ENCODE peak calls at places on chromosome 22, in nine cellular contexts. M is HFF-Myc, X is heart left ventricle, W is GM23338, D is neural crest cell, N is psoas muscle, F is tibial nerve, G is HFFc6, O is left lung. Q is an unnamed sample.

GRCh38 chr22:21042978-21043855 is 2.5 kb upstream of the LRRC74B start:
- DNase-seq in D (no peak), O (no peak), G (no peak), X (no peak), F (no peak), N (peak; percentile 29), M (no peak), W (no peak), Q (no peak)

GRCh38 chr22:26398741-26399153 is 30.3 kb upstream of the ASPHD2 start:
- DNase-seq in X (peak; percentile 26), G (peak; percentile 69), W (peak; percentile 84), M (peak; percentile 32), N (peak; percentile 57), F (peak; percentile 70), D (peak; percentile 35), O (peak; percentile 54), Q (peak; percentile 59)

GRCh38 chr22:35690001-35690400 is 27.7 kb upstream of the APOL5 start:
- DNase-seq in W (no peak), O (no peak), G (no peak), X (no peak), F (no peak), M (no peak), N (no peak), D (no peak), Q (no peak)

GRCh38 chr22:30262917-30263741 is 3.5 kb downstream of the OSM start:
- DNase-seq in D (peak; percentile 95), X (peak; percentile 75), N (peak; percentile 85), O (peak; percentile 83), G (peak; percentile 22), M (no peak), F (peak; percentile 83), W (peak; percentile 95), Q (peak; percentile 85)

GRCh38 chr22:45968003-45968650 is 8.8 kb downstream of the WNT7B start:
- DNase-seq in X (no peak), G (no peak), D (no peak), N (no peak), O (no peak), W (no peak), F (no peak), M (no peak), Q (no peak)

GRCh38 chr22:25536578-25536977 is 27.9 kb upstream of the GRK3 start:
- DNase-seq in M (no peak), G (no peak), D (no peak), W (no peak), F (no peak), O (no peak), X (no peak), N (no peak), Q (no peak)

GRCh38 chr22:30057375-30057774 is 22.9 kb upstream of the HORMAD2 start:
- DNase-seq in D (no peak), O (no peak), M (no peak), N (no peak), X (no peak), W (no peak), F (no peak), G (no peak), Q (no peak)

GRCh38 chr22:27218012-27218483 is 560.7 kb downstream of the MIAT start:
- DNase-seq in O (no peak), X (no peak), F (no peak), N (no peak), M (no peak), D (no peak), G (no peak), W (no peak), Q (no peak)

GRCh38 chr22:23503736-23504440 is 76.2 kb downstream of the IGLL1 start:
- DNase-seq in G (no peak), M (no peak), N (peak; percentile 12), O (no peak), W (no peak), F (no peak), X (no peak), D (no peak), Q (peak; percentile 45)

GRCh38 chr22:22157500-22157822 is 87.1 kb upstream of the VPREB1 start:
- DNase-seq in G (no peak), W (no peak), N (no peak), M (no peak), F (no peak), O (no peak), X (no peak), D (no peak), Q (no peak)

GRCh38 chr22:22156348-22156715 is 88.3 kb upstream of the VPREB1 start:
- DNase-seq in W (no peak), G (no peak), M (no peak), D (no peak), F (no peak), X (no peak), O (no peak), N (no peak), Q (no peak)

GRCh38 chr22:22158207-22158816 is 86.3 kb upstream of the VPREB1 start:
- DNase-seq in X (no peak), G (no peak), D (no peak), O (no peak), W (no peak), M (no peak), N (no peak), F (no peak), Q (no peak)

GRCh38 chr22:22155607-22156006 is 89.0 kb upstream of the VPREB1 start:
- DNase-seq in D (no peak), M (no peak), X (no peak), O (no peak), G (no peak), W (no peak), N (no peak), F (no peak), Q (no peak)

DNA sequence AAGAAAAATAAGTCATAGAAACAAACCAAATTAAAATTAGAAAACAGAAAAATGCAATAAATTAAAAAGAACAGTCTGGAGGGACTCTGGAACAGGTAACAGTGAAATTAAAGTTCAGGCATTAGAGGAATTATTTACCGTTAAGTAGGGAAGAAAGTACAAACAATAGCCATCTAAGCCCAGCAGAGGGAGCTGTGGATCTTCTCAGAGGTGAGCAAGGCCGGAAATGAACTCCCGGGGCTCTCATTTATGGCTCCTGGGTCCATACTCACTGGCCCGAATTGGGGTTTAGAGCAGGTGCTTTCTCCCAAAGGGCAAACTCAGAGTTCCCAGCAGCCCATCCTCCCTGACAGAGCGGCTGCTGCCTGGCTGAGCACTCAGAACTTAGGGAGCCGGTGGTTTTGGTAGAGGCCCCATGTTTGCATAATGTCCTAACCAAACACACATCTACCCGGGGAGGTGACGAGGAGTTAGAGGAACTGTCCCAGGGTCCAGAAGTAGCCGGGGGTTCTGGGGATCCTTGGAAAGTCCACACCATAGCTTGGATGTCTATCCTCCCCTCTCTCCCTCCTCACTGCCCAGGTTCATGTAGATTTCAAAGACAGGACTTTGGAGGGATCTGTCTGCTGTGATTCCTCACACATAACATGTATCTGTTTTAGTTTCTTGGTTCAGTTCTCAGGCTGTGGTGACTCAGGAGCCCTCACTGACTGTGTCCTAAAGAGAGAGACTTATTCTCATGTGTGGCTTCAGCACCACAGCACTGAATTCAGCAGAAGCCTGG is 87.7 kb upstream of the VPREB1 start:
- DNase-seq in X (no peak), D (peak; percentile 45), M (peak; percentile 52), G (peak; percentile 47), W (peak; percentile 94), F (peak; percentile 65), O (no peak), N (no peak), Q (no peak)
- TF ChIP-seq CTCF in X (peak; percentile 69), D (peak; percentile 80), M (peak; percentile 81), G (peak; percentile 84), W (peak; percentile 76), F (peak; percentile 47), O (peak; percentile 57), N (peak; percentile 57), Q (peak; percentile 63)

GRCh38 chr22:37591823-37592404 is 12.0 kb upstream of the LGALS2 start:
- DNase-seq in W (no peak), N (no peak), X (no peak), F (no peak), M (no peak), G (no peak), O (no peak), D (no peak), Q (no peak)
- TF ChIP-seq CTCF in W (no peak), N (no peak), X (no peak), F (no peak), M (no peak), G (no peak), O (no peak), D (no peak), Q (no peak)

DNA sequence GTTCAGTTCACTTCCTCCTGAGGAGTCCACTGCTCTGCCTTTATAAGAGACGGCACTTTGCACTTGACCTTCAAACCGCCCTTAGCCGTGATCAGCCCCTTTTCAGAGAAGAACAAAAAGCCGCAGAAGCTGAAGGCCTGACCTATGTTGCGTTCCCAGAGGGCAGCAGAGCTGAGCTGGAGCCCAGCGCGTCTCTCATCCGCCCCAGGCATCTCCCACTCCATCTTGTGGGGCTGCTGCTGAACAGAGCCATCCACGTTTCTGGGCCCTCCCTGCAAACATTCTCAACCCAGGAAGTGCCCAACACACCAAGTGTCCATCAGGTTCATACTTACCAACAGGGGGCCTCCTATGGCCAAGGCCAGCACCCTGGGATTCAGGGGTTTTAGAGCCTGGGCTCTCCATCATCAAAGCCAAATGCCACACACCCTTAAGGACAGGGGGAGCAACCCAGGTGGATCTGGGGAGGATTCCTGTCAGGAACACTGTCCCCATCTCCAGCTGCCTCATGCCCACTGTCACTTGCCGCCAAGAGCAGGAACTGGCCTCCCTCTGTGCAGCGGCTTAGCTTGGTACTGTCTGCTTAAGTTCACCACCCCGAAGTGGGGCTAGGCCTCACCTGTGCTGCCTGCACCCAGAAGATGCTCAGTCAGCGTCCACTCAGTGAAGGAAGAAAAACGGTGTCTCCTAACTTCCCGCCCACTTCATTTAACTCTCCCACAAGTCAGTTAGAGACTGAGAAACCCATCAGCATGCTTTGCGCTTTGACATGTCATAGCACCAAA is 16.0 kb upstream of the EFCAB6 start:
- DNase-seq in X (peak; percentile 11), O (peak; percentile 10), M (no peak), W (no peak), D (no peak), G (no peak), N (peak; percentile 19), F (no peak), Q (peak; percentile 31)
- TF ChIP-seq CTCF in X (no peak), O (no peak), M (no peak), W (no peak), D (no peak), G (peak; percentile 46), N (no peak), F (no peak), Q (no peak)

GRCh38 chr22:31952094-31952401 is 7.7 kb downstream of the YWHAH start:
- DNase-seq in O (no peak), W (no peak), X (no peak), F (no peak), M (no peak), D (no peak), G (peak; percentile 9), N (no peak), Q (no peak)

GRCh38 chr22:31953251-31953650 is 8.9 kb downstream of the YWHAH start:
- DNase-seq in D (no peak), F (no peak), W (no peak), O (no peak), N (no peak), G (no peak), X (no peak), M (no peak), Q (no peak)

GRCh38 chr22:31950226-31950625 is 5.9 kb downstream of the YWHAH start:
- DNase-seq in N (no peak), X (no peak), M (no peak), O (peak; percentile 16), F (no peak), G (no peak), W (no peak), D (no peak), Q (no peak)

GRCh38 chr22:31951201-31952093 is 7.1 kb downstream of the YWHAH start:
- DNase-seq in M (no peak), X (no peak), O (no peak), N (no peak), D (no peak), F (no peak), W (no peak), G (no peak), Q (peak; percentile 41)

GRCh38 chr22:31952459-31952858 is 8.1 kb downstream of the YWHAH start:
- DNase-seq in N (no peak), D (no peak), X (no peak), W (no peak), M (no peak), O (no peak), F (no peak), G (peak; percentile 87), Q (no peak)
- TF ChIP-seq CTCF in N (no peak), D (no peak), X (no peak), W (no peak), M (no peak), O (no peak), F (no peak), G (no peak), Q (no peak)

Q was measured in kidney.